ENCODE peak calls at places on chromosomes 11 and 22, in eight cellular contexts. V, L, Y, W, I, U, K and O are unnamed samples.

GRCh38 chr11:16356751-16357365 is 512 bp upstream of the SOX6 start:
- DNase-seq in U (no peak), L (no peak), K (no peak), V (no peak), I (peak), Y (peak), W (peak), O (no peak)

GRCh38 chr11:120648706-120649250 is 137.2 kb downstream of the GRIK4 start:
- DNase-seq in W (no peak), U (no peak), L (no peak), Y (no peak), K (no peak), V (no peak), I (no peak), O (no peak)

GRCh38 chr11:93249437-93250210 is 51.8 kb upstream of the SLC36A4 start:
- DNase-seq in L (no peak), I (no peak), K (no peak), U (no peak), W (no peak), Y (no peak), V (no peak), O (no peak)

GRCh38 chr11:73344191-73344607 is 32.0 kb upstream of the RELT start:
- DNase-seq in L (no peak), Y (no peak), V (peak), U (no peak), K (no peak), W (no peak), I (peak), O (no peak)

GRCh38 chr11:121553806-121554205 is 101.0 kb upstream of the SORL1-AS1 start:
- DNase-seq in U (no peak), I (no peak), V (no peak), Y (peak), L (peak), K (peak), W (peak), O (no peak)

GRCh38 chr22:31923166-31923565 is 21.2 kb upstream of the YWHAH start:
- DNase-seq in K (no peak), U (no peak), W (peak), Y (no peak), L (no peak), I (peak), V (peak), O (no peak)

GRCh38 chr11:10304495-10305261 is at the start of gene ADM:
- DNase-seq in K (peak), Y (peak), U (peak), I (peak), V (peak), W (peak), L (peak), O (peak)

GRCh38 chr11:72635931-72636330 is 38.3 kb downstream of the PDE2A start:
- DNase-seq in L (no peak), I (no peak), Y (no peak), U (no peak), V (no peak), K (no peak), W (no peak), O (no peak)

GRCh38 chr11:116513894-116514293 is 258.9 kb downstream of the BUD13 start:
- DNase-seq in Y (peak), U (peak), W (peak), L (peak), K (peak), V (no peak), I (peak), O (no peak)

GRCh38 chr11:20026629-20027545 is 133.4 kb downstream of the DBX1 start:
- DNase-seq in V (no peak), K (peak), Y (no peak), I (no peak), U (no peak), L (no peak), W (no peak), O (no peak)

GRCh38 chr11:108788565-108789199 is 123.8 kb downstream of the DDX10 start:
- DNase-seq in L (peak), Y (peak), V (no peak), U (peak), W (peak), I (peak), K (peak), O (peak)

GRCh38 chr11:125381499-125381898 is 114.6 kb downstream of the FEZ1 start:
- DNase-seq in V (no peak), U (no peak), K (no peak), W (no peak), Y (no peak), L (no peak), I (no peak), O (no peak)

GRCh38 chr11:44005956-44006355 is 41.8 kb upstream of the ACCSL start:
- DNase-seq in U (no peak), K (no peak), I (no peak), W (no peak), Y (no peak), V (peak), L (no peak), O (no peak)

GRCh38 chr11:30023037-30023436 is 6.2 kb upstream of the KCNA4 start:
- DNase-seq in L (no peak), K (no peak), Y (no peak), U (no peak), W (no peak), V (no peak), I (no peak), O (no peak)

GRCh38 chr22:39349506-39349966 is 255 bp upstream of the SYNGR1 start:
- DNase-seq in Y (no peak), I (peak), W (no peak), V (no peak), L (no peak), U (no peak), K (no peak), O (no peak)

GRCh38 chr11:25711008-25711407 is 620.9 kb upstream of the ANO3 start:
- DNase-seq in V (no peak), K (peak), W (peak), U (no peak), Y (no peak), I (no peak), L (no peak), O (no peak)

GRCh38 chr11:24406389-24406788 is 90.5 kb upstream of the LUZP2 start:
- DNase-seq in U (no peak), W (no peak), Y (no peak), K (no peak), I (no peak), V (no peak), L (no peak), O (no peak)

GRCh38 chr11:22193348-22194051 is 615 bp downstream of the ANO5 start:
- DNase-seq in I (peak), W (no peak), L (no peak), K (no peak), U (no peak), Y (no peak), V (peak), O (no peak)

GRCh38 chr22:17890892-17891291 is 116.6 kb upstream of the BID start:
- DNase-seq in W (no peak), V (no peak), L (peak), I (no peak), U (no peak), Y (no peak), K (no peak), O (no peak)

GRCh38 chr11:95849087-95849825 is 59.0 kb downstream of the CEP57 start:
- DNase-seq in W (peak), Y (peak), V (peak), I (peak), U (peak), L (peak), K (peak), O (no peak)

GRCh38 chr11:9691865-9692264 is 28.0 kb downstream of the SWAP70 start:
- DNase-seq in I (no peak), L (peak), V (no peak), K (peak), W (peak), U (peak), Y (peak), O (no peak)

GRCh38 chr11:87150936-87151335 is 113.2 kb downstream of the TMEM135 start:
- DNase-seq in V (no peak), W (peak), I (no peak), K (peak), L (peak), U (no peak), Y (peak), O (peak)

GRCh38 chr11:117872962-117873827 is 3.3 kb downstream of the FXYD6 start:
- DNase-seq in K (no peak), U (no peak), V (no peak), W (no peak), I (no peak), Y (no peak), L (no peak), O (no peak)

GRCh38 chr11:34379081-34379480 is 21.3 kb upstream of the ABTB2 start:
- DNase-seq in W (no peak), Y (peak), V (no peak), U (peak), I (no peak), L (peak), K (peak), O (no peak)

GRCh38 chr11:47396049-47396320 is 12.4 kb upstream of the SLC39A13 start:
- DNase-seq in Y (no peak), U (no peak), V (no peak), K (no peak), L (no peak), I (no peak), W (no peak), O (no peak)

GRCh38 chr11:128422576-128423370 is 164.6 kb downstream of the ETS1 start:
- DNase-seq in U (no peak), Y (no peak), V (no peak), I (peak), W (no peak), K (no peak), L (no peak), O (no peak)

GRCh38 chr22:41931701-41932269 is 5.2 kb upstream of the TNFRSF13C start:
- DNase-seq in U (no peak), V (no peak), K (no peak), Y (no peak), I (no peak), L (no peak), W (no peak), O (no peak)

GRCh38 chr22:38973289-38974169 is 8.6 kb upstream of the APOBEC3B start:
- DNase-seq in L (peak), K (peak), U (peak), W (peak), V (no peak), I (no peak), Y (peak), O (no peak)

GRCh38 chr11:77747381-77747969 is 73.0 kb downstream of the RSF1 start:
- DNase-seq in I (no peak), W (peak), U (no peak), V (no peak), K (no peak), Y (peak), L (no peak), O (peak)

GRCh38 chr11:57324886-57325734 is at the start of gene TNKS1BP1:
- DNase-seq in V (peak), W (peak), K (peak), U (peak), I (peak), Y (peak), L (peak), O (peak)

GRCh38 chr22:26474687-26475086 is 8.9 kb downstream of the HPS4 start:
- DNase-seq in I (no peak), L (peak), U (no peak), Y (peak), W (no peak), V (no peak), K (peak), O (no peak)

GRCh38 chr22:26466196-26466595 is 17.4 kb downstream of the HPS4 start:
- DNase-seq in I (no peak), L (no peak), Y (no peak), V (no peak), K (no peak), U (peak), W (no peak), O (no peak)

GRCh38 chr22:26471522-26471921 is 12.1 kb downstream of the HPS4 start:
- DNase-seq in U (peak), W (peak), Y (peak), L (no peak), V (no peak), I (no peak), K (peak), O (no peak)

GRCh38 chr22:26470807-26471206 is 12.8 kb downstream of the HPS4 start:
- DNase-seq in I (no peak), W (no peak), V (no peak), Y (no peak), K (peak), U (no peak), L (no peak), O (no peak)
- H3K4me3 ChIP-seq in I (no peak), W (no peak), V (no peak), Y (no peak), K (no peak), U (no peak), L (no peak), O (no peak)

GRCh38 chr11:75287579-75287978 is 47.0 kb downstream of the TPBGL start:
- DNase-seq in V (no peak), L (no peak), I (no peak), W (no peak), Y (no peak), U (no peak), K (no peak), O (no peak)
- H3K4me3 ChIP-seq in V (no peak), L (no peak), I (no peak), W (no peak), Y (no peak), U (no peak), K (no peak), O (no peak)

GRCh38 chr22:45978275-45978713 is 1.3 kb upstream of the WNT7B start:
- DNase-seq in Y (no peak), I (no peak), L (no peak), U (no peak), K (no peak), V (peak), W (no peak), O (no peak)
- H3K4me3 ChIP-seq in Y (no peak), I (peak), L (no peak), U (no peak), K (no peak), V (peak), W (no peak), O (peak)

GRCh38 chr22:50189184-50189848 is 3.6 kb downstream of the TRABD start:
- DNase-seq in K (no peak), L (no peak), U (no peak), V (no peak), I (no peak), W (no peak), Y (no peak), O (no peak)
- H3K4me3 ChIP-seq in K (no peak), L (no peak), U (no peak), V (no peak), I (no peak), W (no peak), Y (no peak), O (no peak)

DNA sequence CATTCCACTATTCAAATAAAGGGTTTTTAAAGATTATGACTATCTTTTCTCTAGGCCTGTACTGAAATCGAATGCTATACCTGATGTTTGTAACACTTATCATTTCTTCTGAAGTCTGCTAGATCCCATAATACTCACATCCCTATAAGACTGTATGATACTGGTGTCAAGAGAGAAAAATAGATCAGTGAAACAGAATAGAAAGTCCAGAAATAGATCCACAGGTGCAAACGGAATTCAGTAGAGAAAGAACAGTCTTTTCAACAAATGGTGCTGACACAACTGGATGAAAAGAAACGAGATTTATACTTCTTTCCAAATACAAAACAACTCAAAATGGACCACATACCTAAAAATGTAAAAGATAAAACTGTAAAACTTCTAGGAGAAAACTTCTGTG is 143.2 kb downstream of the APOL5 start:
- DNase-seq in L (no peak), K (no peak), U (no peak), V (no peak), W (no peak), Y (no peak), I (no peak), O (no peak)
- H3K4me3 ChIP-seq in L (no peak), K (no peak), U (no peak), V (no peak), W (no peak), Y (no peak), I (no peak), O (no peak)

DNA sequence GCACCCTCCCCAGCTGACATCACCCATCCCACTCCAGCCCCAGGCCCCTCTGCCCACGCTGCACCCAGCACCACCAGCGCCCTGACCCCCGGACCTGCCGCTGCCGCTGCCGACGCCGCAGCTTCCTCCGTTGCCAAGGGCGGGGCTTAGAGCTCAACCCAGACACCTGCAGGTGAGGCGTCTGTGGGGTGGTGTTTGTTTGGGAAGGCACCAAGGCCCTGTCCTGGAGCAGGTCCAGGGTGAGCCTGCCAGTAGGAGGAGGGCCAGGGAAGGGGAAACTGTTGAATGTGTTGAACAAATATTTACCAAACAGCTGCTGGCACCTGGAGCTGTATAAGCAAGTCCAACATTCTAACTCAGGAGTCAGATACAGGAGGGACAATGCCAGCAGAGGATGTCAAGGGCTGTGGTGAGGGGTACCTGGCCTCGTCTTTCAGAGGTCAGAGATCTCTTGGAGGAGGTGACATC is 3.1 kb downstream of the VEGFB start:
- DNase-seq in L (no peak), V (no peak), I (no peak), K (peak), Y (no peak), W (no peak), U (no peak), O (no peak)
- H3K4me3 ChIP-seq in L (no peak), V (no peak), I (no peak), K (no peak), Y (no peak), W (no peak), U (no peak), O (no peak)

DNA sequence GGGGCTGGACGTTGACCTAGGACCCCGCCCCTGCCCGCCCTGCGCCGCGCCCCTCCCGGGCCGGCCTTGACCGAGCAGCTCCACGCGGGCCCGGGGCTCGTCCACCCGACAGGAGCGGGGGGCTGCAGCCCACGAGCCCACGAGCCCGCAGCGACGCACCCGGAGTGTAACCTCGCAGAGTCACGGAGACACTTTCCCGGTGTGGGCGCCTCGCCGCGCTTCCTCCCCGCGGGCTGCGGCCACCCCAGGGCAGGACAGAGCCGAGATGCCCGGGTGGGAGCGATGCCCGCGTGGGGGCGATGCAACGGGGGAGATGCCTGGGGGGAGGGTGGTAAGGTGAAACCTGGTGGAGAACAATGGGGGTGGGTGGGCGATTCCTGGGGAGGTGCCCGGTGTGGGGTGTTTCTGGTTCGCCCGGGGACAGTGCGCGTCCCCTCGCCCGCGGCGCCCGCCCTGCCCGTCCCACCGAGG is 4.9 kb upstream of the ZBED4 start:
- DNase-seq in I (no peak), V (no peak), Y (no peak), L (no peak), U (no peak), K (no peak), W (no peak), O (no peak)
- H3K4me3 ChIP-seq in I (peak), V (peak), Y (no peak), L (no peak), U (no peak), K (peak), W (peak), O (no peak)

GRCh38 chr11:75155570-75156422 is 4.9 kb downstream of the SLCO2B1 start:
- DNase-seq in W (no peak), Y (no peak), I (no peak), L (no peak), U (no peak), V (no peak), K (no peak), O (no peak)
- H3K4me3 ChIP-seq in W (no peak), Y (no peak), I (no peak), L (no peak), U (no peak), V (no peak), K (no peak), O (no peak)